ENCODE peak calls at places on chromosomes 11 and 22, in ten cellular contexts. One of them, this sample, is unnamed.

GRCh38 chr11:32231909-32232493 is 141.1 kb downstream of the RCN1 start:
- ATAC-seq in natural killer cell: no peak
- ATAC-seq in activated T-cell treated with anti-CD3 and anti-CD28 coated beads, Interleukin-2, amount 50 U/mL, for 72 hours: no peak
- ATAC-seq in activated CD8-positive, alpha-beta memory T cell treated with anti-CD3 and anti-CD28 coated beads, Interleukin-2, amount 10 ng/mL, durations not matched to agents 7 days and 5 days: no peak
- ATAC-seq in heart left ventricle: no peak
- ATAC-seq in naive thymus-derived CD4-positive, alpha-beta T cell: no peak
- ATAC-seq in left lung: peak
- ATAC-seq in A549: peak
- ATAC-seq in upper lobe of left lung: no peak
- ATAC-seq in GM12878: peak
- ATAC-seq in this sample: no peak

GRCh38 chr11:83275888-83276641 is 10.1 kb downstream of the CCDC90B start:
- ATAC-seq in upper lobe of left lung: no peak
- ATAC-seq in GM12878: no peak
- ATAC-seq in left lung: no peak
- ATAC-seq in natural killer cell: no peak
- ATAC-seq in A549: no peak
- ATAC-seq in heart left ventricle: no peak
- ATAC-seq in activated T-cell treated with anti-CD3 and anti-CD28 coated beads, Interleukin-2, amount 50 U/mL, for 72 hours: no peak
- ATAC-seq in activated CD8-positive, alpha-beta memory T cell treated with anti-CD3 and anti-CD28 coated beads, Interleukin-2, amount 10 ng/mL, durations not matched to agents 7 days and 5 days: no peak
- ATAC-seq in naive thymus-derived CD4-positive, alpha-beta T cell: no peak
- ATAC-seq in this sample: no peak

GRCh38 chr11:75771646-75772410 is 3.2 kb downstream of the DGAT2 start:
- ATAC-seq in left lung: peak
- ATAC-seq in A549: no peak
- ATAC-seq in activated CD8-positive, alpha-beta memory T cell treated with anti-CD3 and anti-CD28 coated beads, Interleukin-2, amount 10 ng/mL, durations not matched to agents 7 days and 5 days: no peak
- ATAC-seq in activated T-cell treated with anti-CD3 and anti-CD28 coated beads, Interleukin-2, amount 50 U/mL, for 72 hours: no peak
- ATAC-seq in GM12878: no peak
- ATAC-seq in natural killer cell: no peak
- ATAC-seq in naive thymus-derived CD4-positive, alpha-beta T cell: peak
- ATAC-seq in heart left ventricle: no peak
- ATAC-seq in upper lobe of left lung: peak
- ATAC-seq in this sample: no peak

GRCh38 chr22:27801616-27802388 is at the start of gene MN1:
- ATAC-seq in activated T-cell treated with anti-CD3 and anti-CD28 coated beads, Interleukin-2, amount 50 U/mL, for 72 hours: peak
- ATAC-seq in naive thymus-derived CD4-positive, alpha-beta T cell: peak
- ATAC-seq in upper lobe of left lung: peak
- ATAC-seq in GM12878: no peak
- ATAC-seq in A549: peak
- ATAC-seq in heart left ventricle: peak
- ATAC-seq in activated CD8-positive, alpha-beta memory T cell treated with anti-CD3 and anti-CD28 coated beads, Interleukin-2, amount 10 ng/mL, durations not matched to agents 7 days and 5 days: peak
- ATAC-seq in natural killer cell: peak
- ATAC-seq in left lung: peak
- ATAC-seq in this sample: peak

GRCh38 chr11:102552447-102553200 is 22.1 kb upstream of the MMP7 start:
- ATAC-seq in natural killer cell: no peak
- ATAC-seq in GM12878: peak
- ATAC-seq in upper lobe of left lung: peak
- ATAC-seq in A549: peak
- ATAC-seq in naive thymus-derived CD4-positive, alpha-beta T cell: no peak
- ATAC-seq in activated T-cell treated with anti-CD3 and anti-CD28 coated beads, Interleukin-2, amount 50 U/mL, for 72 hours: no peak
- ATAC-seq in left lung: peak
- ATAC-seq in heart left ventricle: no peak
- ATAC-seq in activated CD8-positive, alpha-beta memory T cell treated with anti-CD3 and anti-CD28 coated beads, Interleukin-2, amount 10 ng/mL, durations not matched to agents 7 days and 5 days: no peak
- ATAC-seq in this sample: no peak

GRCh38 chr11:93845181-93846092 is 5.0 kb downstream of the VSTM5 start:
- ATAC-seq in A549: no peak
- ATAC-seq in activated T-cell treated with anti-CD3 and anti-CD28 coated beads, Interleukin-2, amount 50 U/mL, for 72 hours: no peak
- ATAC-seq in heart left ventricle: no peak
- ATAC-seq in left lung: no peak
- ATAC-seq in GM12878: no peak
- ATAC-seq in activated CD8-positive, alpha-beta memory T cell treated with anti-CD3 and anti-CD28 coated beads, Interleukin-2, amount 10 ng/mL, durations not matched to agents 7 days and 5 days: no peak
- ATAC-seq in upper lobe of left lung: no peak
- ATAC-seq in naive thymus-derived CD4-positive, alpha-beta T cell: no peak
- ATAC-seq in natural killer cell: no peak
- ATAC-seq in this sample: no peak

GRCh38 chr11:65786008-65786785 is 666 bp upstream of the OVOL1 start:
- ATAC-seq in heart left ventricle: no peak
- ATAC-seq in upper lobe of left lung: peak
- ATAC-seq in naive thymus-derived CD4-positive, alpha-beta T cell: no peak
- ATAC-seq in activated T-cell treated with anti-CD3 and anti-CD28 coated beads, Interleukin-2, amount 50 U/mL, for 72 hours: peak
- ATAC-seq in natural killer cell: no peak
- ATAC-seq in activated CD8-positive, alpha-beta memory T cell treated with anti-CD3 and anti-CD28 coated beads, Interleukin-2, amount 10 ng/mL, durations not matched to agents 7 days and 5 days: peak
- ATAC-seq in left lung: peak
- ATAC-seq in A549: no peak
- ATAC-seq in GM12878: no peak
- ATAC-seq in this sample: no peak

GRCh38 chr11:117985953-117986887 is at the start of gene IL10RA:
- ATAC-seq in naive thymus-derived CD4-positive, alpha-beta T cell: peak
- ATAC-seq in left lung: peak
- ATAC-seq in GM12878: peak
- ATAC-seq in heart left ventricle: peak
- ATAC-seq in natural killer cell: peak
- ATAC-seq in A549: peak
- ATAC-seq in upper lobe of left lung: peak
- ATAC-seq in activated CD8-positive, alpha-beta memory T cell treated with anti-CD3 and anti-CD28 coated beads, Interleukin-2, amount 10 ng/mL, durations not matched to agents 7 days and 5 days: peak
- ATAC-seq in activated T-cell treated with anti-CD3 and anti-CD28 coated beads, Interleukin-2, amount 50 U/mL, for 72 hours: peak
- ATAC-seq in this sample: peak

GRCh38 chr11:96159968-96160367 is 183.0 kb downstream of the MAML2 start:
- ATAC-seq in activated CD8-positive, alpha-beta memory T cell treated with anti-CD3 and anti-CD28 coated beads, Interleukin-2, amount 10 ng/mL, durations not matched to agents 7 days and 5 days: no peak
- ATAC-seq in natural killer cell: no peak
- ATAC-seq in heart left ventricle: no peak
- ATAC-seq in left lung: no peak
- ATAC-seq in naive thymus-derived CD4-positive, alpha-beta T cell: no peak
- ATAC-seq in upper lobe of left lung: no peak
- ATAC-seq in A549: no peak
- ATAC-seq in activated T-cell treated with anti-CD3 and anti-CD28 coated beads, Interleukin-2, amount 50 U/mL, for 72 hours: no peak
- ATAC-seq in GM12878: no peak
- ATAC-seq in this sample: no peak

GRCh38 chr11:35144103-35144741 is 5.3 kb downstream of the CD44 start:
- ATAC-seq in activated CD8-positive, alpha-beta memory T cell treated with anti-CD3 and anti-CD28 coated beads, Interleukin-2, amount 10 ng/mL, durations not matched to agents 7 days and 5 days: peak
- ATAC-seq in upper lobe of left lung: peak
- ATAC-seq in heart left ventricle: no peak
- ATAC-seq in A549: no peak
- ATAC-seq in natural killer cell: peak
- ATAC-seq in GM12878: peak
- ATAC-seq in naive thymus-derived CD4-positive, alpha-beta T cell: peak
- ATAC-seq in activated T-cell treated with anti-CD3 and anti-CD28 coated beads, Interleukin-2, amount 50 U/mL, for 72 hours: peak
- ATAC-seq in left lung: peak
- ATAC-seq in this sample: peak

GRCh38 chr11:94662065-94662779 is 95.1 kb downstream of the PIWIL4 start:
- ATAC-seq in A549: no peak
- ATAC-seq in heart left ventricle: no peak
- ATAC-seq in upper lobe of left lung: no peak
- ATAC-seq in natural killer cell: no peak
- ATAC-seq in left lung: no peak
- ATAC-seq in naive thymus-derived CD4-positive, alpha-beta T cell: no peak
- ATAC-seq in activated T-cell treated with anti-CD3 and anti-CD28 coated beads, Interleukin-2, amount 50 U/mL, for 72 hours: no peak
- ATAC-seq in GM12878: peak
- ATAC-seq in activated CD8-positive, alpha-beta memory T cell treated with anti-CD3 and anti-CD28 coated beads, Interleukin-2, amount 10 ng/mL, durations not matched to agents 7 days and 5 days: no peak
- ATAC-seq in this sample: no peak

This sample was measured in activated CD4-positive, CD25-positive, alpha-beta regulatory T cell treated with anti-CD3 and anti-CD28 coated beads, Interleukin-2, amount 50 U/mL, for 24 hours.